ENCODE peak calls at places on chromosomes 13 and 19, in eight cellular contexts. W is effector memory CD8-positive, alpha-beta T cell; K is progenitor cell of endocrine pancreas; Y is T-helper 17 cell; M is NCI-H774; I is COR-L47; R is B cell; X is RPMI8226. S is an unnamed sample.

GRCh38 chr19:49832556-49832955 is 14.5 kb downstream of the MED25 start:
- DNase-seq in W (no peak), K (no peak), Y (no peak), M (no peak), I (no peak), R (no peak), X (no peak), S (no peak)

GRCh38 chr13:101945435-101945834 is 456.4 kb downstream of the FGF14 start:
- DNase-seq in W (no peak), K (no peak), Y (no peak), M (no peak), I (no peak), R (no peak), X (no peak), S (no peak)

GRCh38 chr19:45774765-45775164 is 5.7 kb upstream of the SIX5 start:
- DNase-seq in W (no peak), K (no peak), Y (no peak), M (no peak), I (no peak), R (no peak), X (no peak), S (no peak)

GRCh38 chr13:38686635-38687245 is at the start of gene FREM2:
- DNase-seq in W (no peak), K (peak; percentile 86), Y (no peak), M (peak; percentile 71), I (peak; percentile 86), R (no peak), X (peak; percentile 13), S (no peak)

GRCh38 chr19:7658219-7658686 is 10.6 kb upstream of the RETN start:
- DNase-seq in W (no peak), K (no peak), Y (no peak), M (no peak), I (no peak), R (peak; percentile 77), X (peak; percentile 66), S (no peak)

GRCh38 chr19:38693380-38694223 is 46.2 kb downstream of the ACTN4 start:
- DNase-seq in W (peak; percentile 50), K (peak; percentile 60), Y (peak; percentile 33), M (no peak), I (no peak), R (no peak), X (no peak), S (peak; percentile 46)

GRCh38 chr19:17183271-17183757 is 31.8 kb upstream of the USE1 start:
- DNase-seq in W (peak; percentile 21), K (no peak), Y (no peak), M (no peak), I (no peak), R (no peak), X (no peak), S (peak; percentile 25)

GRCh38 chr13:110262494-110262893 is 44.5 kb downstream of the COL4A1 start:
- DNase-seq in W (no peak), K (no peak), Y (no peak), M (no peak), I (no peak), R (no peak), X (no peak), S (no peak)

GRCh38 chr13:62033932-62034331 is 618.3 kb upstream of the PCDH20 start:
- DNase-seq in W (no peak), K (no peak), Y (no peak), M (no peak), I (no peak), R (no peak), X (no peak), S (no peak)

GRCh38 chr13:33224686-33225085 is 60.9 kb downstream of the STARD13 start:
- DNase-seq in W (no peak), K (no peak), Y (no peak), M (no peak), I (no peak), R (no peak), X (no peak), S (no peak)

GRCh38 chr19:42129399-42130253 is 2.6 kb downstream of the POU2F2 start:
- DNase-seq in W (no peak), K (no peak), Y (no peak), M (no peak), I (no peak), R (peak; percentile 99), X (peak; percentile 85), S (no peak)

GRCh38 chr13:48125794-48126228 is 30.9 kb upstream of the MED4 start:
- DNase-seq in W (no peak), K (no peak), Y (no peak), M (no peak), I (no peak), R (no peak), X (no peak), S (no peak)

GRCh38 chr19:5624154-5624663 is 1.3 kb downstream of the SAFB start:
- DNase-seq in W (peak; percentile 8), K (no peak), Y (no peak), M (no peak), I (no peak), R (no peak), X (peak; percentile 57), S (peak; percentile 5)

GRCh38 chr13:34803756-34804155 is 138.3 kb upstream of the NBEA start:
- DNase-seq in W (no peak), K (no peak), Y (no peak), M (no peak), I (no peak), R (no peak), X (no peak), S (no peak)

GRCh38 chr13:31920301-31920818 is 111.2 kb upstream of the FRY start:
- DNase-seq in W (no peak), K (no peak), Y (no peak), M (no peak), I (no peak), R (no peak), X (no peak), S (no peak)

GRCh38 chr19:2469102-2469914 is 6.6 kb upstream of the GADD45B start:
- DNase-seq in W (no peak), K (no peak), Y (no peak), M (no peak), I (no peak), R (no peak), X (peak; percentile 91), S (no peak)

GRCh38 chr13:29359181-29359580 is 236.3 kb downstream of the SLC7A1 start:
- DNase-seq in W (no peak), K (no peak), Y (no peak), M (no peak), I (no peak), R (no peak), X (no peak), S (no peak)

S was measured in CD8-positive, alpha-beta memory T cell.